ENCODE peak calls at places on chromosomes 4 and X, in nine cellular contexts. One of them, this sample, is unnamed.

GRCh38 chr4:28228575-28228974 is 1367.9 kb downstream of the STIM2 start:
- DNase-seq in heart right ventricle: no peak
- DNase-seq in foreskin fibroblast: no peak
- DNase-seq in MCF 10A: no peak
- DNase-seq in RWPE1: no peak
- DNase-seq in left ventricle myocardium inferior: no peak
- DNase-seq in mucosa of descending colon: no peak
- DNase-seq in NB4: no peak
- DNase-seq in pancreas: no peak
- DNase-seq in this sample: no peak

GRCh38 chrX:119887721-119888425 is 7.8 kb upstream of the AKAP14 start:
- DNase-seq in heart right ventricle: peak
- DNase-seq in foreskin fibroblast: peak
- DNase-seq in MCF 10A: peak
- DNase-seq in RWPE1: peak
- DNase-seq in left ventricle myocardium inferior: peak
- DNase-seq in mucosa of descending colon: peak
- DNase-seq in NB4: no peak
- DNase-seq in pancreas: peak
- DNase-seq in this sample: peak

GRCh38 chr4:94676910-94677309 is 80.8 kb upstream of the BMPR1B start:
- DNase-seq in heart right ventricle: no peak
- DNase-seq in foreskin fibroblast: no peak
- DNase-seq in MCF 10A: no peak
- DNase-seq in RWPE1: no peak
- DNase-seq in left ventricle myocardium inferior: no peak
- DNase-seq in mucosa of descending colon: no peak
- DNase-seq in NB4: no peak
- DNase-seq in pancreas: no peak
- DNase-seq in this sample: no peak

GRCh38 chr4:61511716-61512488 is 311.8 kb downstream of the ADGRL3 start:
- DNase-seq in heart right ventricle: no peak
- DNase-seq in foreskin fibroblast: peak
- DNase-seq in MCF 10A: peak
- DNase-seq in RWPE1: peak
- DNase-seq in left ventricle myocardium inferior: no peak
- DNase-seq in mucosa of descending colon: no peak
- DNase-seq in NB4: no peak
- DNase-seq in pancreas: no peak
- DNase-seq in this sample: no peak

GRCh38 chr4:77671051-77671450 is 65.4 kb downstream of the CXCL13 start:
- DNase-seq in heart right ventricle: no peak
- DNase-seq in foreskin fibroblast: no peak
- DNase-seq in MCF 10A: no peak
- DNase-seq in RWPE1: no peak
- DNase-seq in left ventricle myocardium inferior: no peak
- DNase-seq in mucosa of descending colon: no peak
- DNase-seq in NB4: no peak
- DNase-seq in pancreas: no peak
- DNase-seq in this sample: no peak

GRCh38 chr4:121656269-121656641 is 40.5 kb downstream of the ANXA5 start:
- DNase-seq in heart right ventricle: no peak
- DNase-seq in foreskin fibroblast: peak
- DNase-seq in MCF 10A: peak
- DNase-seq in RWPE1: peak
- DNase-seq in left ventricle myocardium inferior: peak
- DNase-seq in mucosa of descending colon: no peak
- DNase-seq in NB4: peak
- DNase-seq in pancreas: no peak
- DNase-seq in this sample: peak

GRCh38 chr4:148770848-148771247 is 328.6 kb upstream of the NR3C2 start:
- DNase-seq in heart right ventricle: no peak
- DNase-seq in foreskin fibroblast: no peak
- DNase-seq in MCF 10A: peak
- DNase-seq in RWPE1: no peak
- DNase-seq in left ventricle myocardium inferior: no peak
- DNase-seq in mucosa of descending colon: no peak
- DNase-seq in NB4: no peak
- DNase-seq in pancreas: no peak
- DNase-seq in this sample: no peak

GRCh38 chr4:184534511-184535391 is 60.4 kb upstream of the IRF2 start:
- DNase-seq in heart right ventricle: no peak
- DNase-seq in foreskin fibroblast: peak
- DNase-seq in MCF 10A: no peak
- DNase-seq in RWPE1: no peak
- DNase-seq in left ventricle myocardium inferior: no peak
- DNase-seq in mucosa of descending colon: no peak
- DNase-seq in NB4: peak
- DNase-seq in pancreas: no peak
- DNase-seq in this sample: no peak

GRCh38 chrX:27276751-27277150 is 186.4 kb downstream of the PPP4R3C start:
- DNase-seq in heart right ventricle: no peak
- DNase-seq in foreskin fibroblast: no peak
- DNase-seq in MCF 10A: no peak
- DNase-seq in RWPE1: no peak
- DNase-seq in left ventricle myocardium inferior: no peak
- DNase-seq in mucosa of descending colon: no peak
- DNase-seq in NB4: no peak
- DNase-seq in pancreas: no peak
- DNase-seq in this sample: no peak

GRCh38 chr4:168883513-168883912 is 126.5 kb downstream of the CBR4 start:
- DNase-seq in heart right ventricle: no peak
- DNase-seq in foreskin fibroblast: no peak
- DNase-seq in MCF 10A: no peak
- DNase-seq in RWPE1: no peak
- DNase-seq in left ventricle myocardium inferior: no peak
- DNase-seq in mucosa of descending colon: no peak
- DNase-seq in NB4: no peak
- DNase-seq in pancreas: no peak
- DNase-seq in this sample: no peak

GRCh38 chr4:40721730-40722171 is 28.0 kb upstream of the NSUN7 start:
- DNase-seq in heart right ventricle: no peak
- DNase-seq in foreskin fibroblast: no peak
- DNase-seq in MCF 10A: no peak
- DNase-seq in RWPE1: no peak
- DNase-seq in left ventricle myocardium inferior: no peak
- DNase-seq in mucosa of descending colon: no peak
- DNase-seq in NB4: no peak
- DNase-seq in pancreas: no peak
- DNase-seq in this sample: no peak

GRCh38 chr4:44056721-44057151 is 391.9 kb downstream of the KCTD8 start:
- DNase-seq in heart right ventricle: no peak
- DNase-seq in foreskin fibroblast: no peak
- DNase-seq in MCF 10A: no peak
- DNase-seq in RWPE1: no peak
- DNase-seq in left ventricle myocardium inferior: no peak
- DNase-seq in mucosa of descending colon: no peak
- DNase-seq in NB4: no peak
- DNase-seq in pancreas: no peak
- DNase-seq in this sample: no peak

GRCh38 chr4:142567199-142567598 is 278.9 kb downstream of the INPP4B start:
- DNase-seq in heart right ventricle: no peak
- DNase-seq in foreskin fibroblast: no peak
- DNase-seq in MCF 10A: no peak
- DNase-seq in RWPE1: no peak
- DNase-seq in left ventricle myocardium inferior: no peak
- DNase-seq in mucosa of descending colon: no peak
- DNase-seq in NB4: no peak
- DNase-seq in pancreas: no peak
- DNase-seq in this sample: no peak
- TF ChIP-seq CTCF in heart right ventricle: no peak
- TF ChIP-seq CTCF in foreskin fibroblast: no peak
- TF ChIP-seq CTCF in MCF 10A: no peak
- TF ChIP-seq CTCF in RWPE1: no peak
- TF ChIP-seq CTCF in left ventricle myocardium inferior: no peak
- TF ChIP-seq CTCF in mucosa of descending colon: no peak
- TF ChIP-seq CTCF in NB4: no peak
- TF ChIP-seq CTCF in pancreas: no peak
- TF ChIP-seq CTCF in this sample: no peak

DNA sequence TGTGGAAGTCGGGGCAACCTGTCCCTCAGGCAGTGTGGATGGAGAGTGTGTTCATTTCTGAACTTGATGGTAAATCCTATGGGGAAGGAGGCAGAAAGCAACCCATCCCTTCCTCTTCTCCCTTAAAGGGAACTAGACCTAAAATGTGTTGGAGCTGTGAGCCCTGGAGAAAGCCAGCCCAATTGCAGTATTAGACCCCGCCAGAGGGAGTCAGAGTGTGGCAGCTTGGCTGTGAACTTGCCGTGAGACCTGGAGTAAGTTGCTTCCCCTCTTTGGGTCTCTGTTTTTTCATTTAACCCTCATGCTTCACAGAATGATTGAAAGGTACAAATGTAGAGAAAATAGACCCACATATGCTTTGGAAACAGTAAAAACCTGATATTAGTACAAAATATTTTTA is 108.7 kb upstream of the PAK3 start:
- DNase-seq in heart right ventricle: no peak
- DNase-seq in foreskin fibroblast: no peak
- DNase-seq in MCF 10A: no peak
- DNase-seq in RWPE1: no peak
- DNase-seq in left ventricle myocardium inferior: no peak
- DNase-seq in mucosa of descending colon: no peak
- DNase-seq in NB4: peak
- DNase-seq in pancreas: no peak
- DNase-seq in this sample: no peak
- TF ChIP-seq CTCF in heart right ventricle: no peak
- TF ChIP-seq CTCF in foreskin fibroblast: no peak
- TF ChIP-seq CTCF in MCF 10A: no peak
- TF ChIP-seq CTCF in RWPE1: no peak
- TF ChIP-seq CTCF in left ventricle myocardium inferior: no peak
- TF ChIP-seq CTCF in mucosa of descending colon: no peak
- TF ChIP-seq CTCF in NB4: peak
- TF ChIP-seq CTCF in pancreas: no peak
- TF ChIP-seq CTCF in this sample: no peak

GRCh38 chrX:103678199-103678993 is 8.1 kb downstream of the MORF4L2 start:
- DNase-seq in heart right ventricle: no peak
- DNase-seq in foreskin fibroblast: no peak
- DNase-seq in MCF 10A: no peak
- DNase-seq in RWPE1: no peak
- DNase-seq in left ventricle myocardium inferior: no peak
- DNase-seq in mucosa of descending colon: no peak
- DNase-seq in NB4: no peak
- DNase-seq in pancreas: no peak
- DNase-seq in this sample: no peak

GRCh38 chrX:103669745-103670144 is 16.8 kb downstream of the MORF4L2 start:
- DNase-seq in heart right ventricle: no peak
- DNase-seq in foreskin fibroblast: no peak
- DNase-seq in MCF 10A: no peak
- DNase-seq in RWPE1: no peak
- DNase-seq in left ventricle myocardium inferior: no peak
- DNase-seq in mucosa of descending colon: no peak
- DNase-seq in NB4: no peak
- DNase-seq in pancreas: no peak
- DNase-seq in this sample: no peak

DNA sequence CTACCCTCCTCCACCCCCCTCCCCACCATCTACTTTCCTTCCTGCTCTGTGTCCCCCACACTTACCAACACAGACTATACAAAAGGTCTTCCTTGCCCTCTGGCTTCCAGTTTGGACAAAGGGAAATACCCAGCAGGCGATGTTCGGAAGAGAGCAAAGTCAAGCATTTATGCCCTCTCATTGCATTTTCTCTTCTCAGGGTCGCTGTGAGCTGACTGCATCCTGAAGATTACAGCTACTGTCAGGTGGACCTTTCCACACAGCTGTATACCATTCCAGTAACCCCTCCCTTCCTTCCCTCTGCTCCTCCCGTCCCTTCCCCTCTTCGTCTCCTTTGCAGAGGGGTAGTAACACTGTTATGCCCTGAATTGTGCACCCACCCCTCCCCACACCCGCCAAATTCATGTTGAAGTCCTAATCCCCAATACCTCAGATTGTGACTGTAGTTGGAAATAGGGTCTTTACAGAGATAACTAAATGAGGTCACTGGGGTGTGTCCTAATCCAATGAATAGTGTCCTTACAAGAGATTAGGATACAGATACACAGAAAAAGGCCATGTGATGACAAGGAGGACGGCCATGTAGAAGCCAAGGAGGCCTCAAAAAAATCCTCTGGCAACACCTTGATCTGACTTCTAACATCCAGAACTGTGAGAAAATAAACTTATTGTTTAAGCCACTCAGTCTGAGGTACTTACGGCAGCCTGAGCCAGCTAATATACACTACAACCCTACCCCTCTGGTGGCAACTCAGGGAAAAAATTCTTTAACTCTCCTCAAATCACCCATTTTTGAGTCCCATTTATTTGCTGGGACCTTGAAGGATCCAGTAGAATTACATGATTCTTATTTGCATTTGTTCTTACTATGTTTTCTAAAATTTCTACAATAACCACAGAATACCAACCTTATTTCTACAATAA is 11.7 kb downstream of the MORF4L2 start:
- DNase-seq in heart right ventricle: no peak
- DNase-seq in foreskin fibroblast: no peak
- DNase-seq in MCF 10A: no peak
- DNase-seq in RWPE1: no peak
- DNase-seq in left ventricle myocardium inferior: no peak
- DNase-seq in mucosa of descending colon: no peak
- DNase-seq in NB4: no peak
- DNase-seq in pancreas: no peak
- DNase-seq in this sample: no peak
- TF ChIP-seq CTCF in heart right ventricle: no peak
- TF ChIP-seq CTCF in foreskin fibroblast: no peak
- TF ChIP-seq CTCF in MCF 10A: no peak
- TF ChIP-seq CTCF in RWPE1: no peak
- TF ChIP-seq CTCF in left ventricle myocardium inferior: no peak
- TF ChIP-seq CTCF in mucosa of descending colon: no peak
- TF ChIP-seq CTCF in NB4: no peak
- TF ChIP-seq CTCF in pancreas: no peak
- TF ChIP-seq CTCF in this sample: no peak

DNA sequence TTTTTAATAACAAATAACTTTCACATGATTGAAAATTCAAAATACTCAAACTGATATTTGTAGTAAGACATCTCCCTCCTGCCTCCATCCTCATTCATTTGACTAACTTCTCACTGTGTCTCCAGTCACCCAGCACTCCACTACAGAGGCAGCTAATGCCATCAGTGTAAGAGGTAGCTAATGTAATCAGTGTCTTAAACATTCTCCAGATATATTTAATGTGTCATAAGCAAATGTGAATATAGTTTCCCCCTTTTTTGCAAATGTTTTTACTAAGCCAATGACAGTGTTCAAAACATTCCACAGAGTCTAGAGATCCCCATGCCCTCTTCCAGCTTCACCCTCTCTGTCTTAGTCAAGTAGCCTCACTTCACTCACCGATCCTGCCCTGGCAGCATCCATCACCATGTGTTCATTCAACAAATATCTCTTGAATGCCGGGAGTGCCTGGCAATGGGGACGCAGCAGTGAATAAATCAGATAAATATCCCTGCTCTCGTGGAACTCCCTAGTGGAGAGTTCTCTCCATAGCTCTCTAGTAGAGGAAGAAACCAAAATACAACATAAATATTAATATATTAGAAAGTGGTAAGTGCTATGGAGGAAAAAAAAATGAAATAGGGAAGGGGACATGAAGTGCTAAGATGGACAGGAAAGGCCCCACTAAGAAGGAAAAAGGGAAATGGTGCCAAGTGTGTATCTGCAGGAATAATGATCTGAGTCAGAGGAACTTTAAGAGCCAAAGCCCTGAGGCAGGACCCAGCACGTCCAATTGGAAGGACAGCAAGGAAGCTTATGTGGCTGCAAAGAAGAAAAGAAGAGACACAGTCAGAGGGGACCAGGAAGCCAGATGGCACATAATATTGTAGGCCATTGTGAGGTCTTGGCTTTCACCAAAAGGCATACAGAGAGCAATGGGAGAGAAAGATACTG is 18.7 kb downstream of the SCFD2 start:
- DNase-seq in heart right ventricle: no peak
- DNase-seq in foreskin fibroblast: peak
- DNase-seq in MCF 10A: peak
- DNase-seq in RWPE1: peak
- DNase-seq in left ventricle myocardium inferior: no peak
- DNase-seq in mucosa of descending colon: no peak
- DNase-seq in NB4: no peak
- DNase-seq in pancreas: no peak
- DNase-seq in this sample: no peak
- TF ChIP-seq CTCF in heart right ventricle: no peak
- TF ChIP-seq CTCF in foreskin fibroblast: no peak
- TF ChIP-seq CTCF in MCF 10A: no peak
- TF ChIP-seq CTCF in RWPE1: no peak
- TF ChIP-seq CTCF in left ventricle myocardium inferior: no peak
- TF ChIP-seq CTCF in mucosa of descending colon: no peak
- TF ChIP-seq CTCF in NB4: no peak
- TF ChIP-seq CTCF in pancreas: no peak
- TF ChIP-seq CTCF in this sample: no peak